ENCODE peak calls at places on chromosomes 11 and 22, in six cellular contexts. One of them, this sample, is unnamed.

GRCh38 chr11:32088117-32088941 is 2.5 kb upstream of the RCN1 start:
- DNase-seq in HCT116: no peak
- DNase-seq in SK-N-SH: peak; percentile 17
- DNase-seq in GM23248: peak; percentile 86
- DNase-seq in Karpas-422: no peak
- DNase-seq in MM.1S: peak; percentile 48
- DNase-seq in this sample: peak; percentile 83

GRCh38 chr11:4983851-4984250 is 10.8 kb upstream of the OR51L1 start:
- DNase-seq in HCT116: no peak
- DNase-seq in SK-N-SH: no peak
- DNase-seq in GM23248: no peak
- DNase-seq in Karpas-422: no peak
- DNase-seq in MM.1S: no peak
- DNase-seq in this sample: no peak

GRCh38 chr11:40602866-40603578 is 856.4 kb downstream of the LRRC4C start:
- DNase-seq in HCT116: no peak
- DNase-seq in SK-N-SH: no peak
- DNase-seq in GM23248: no peak
- DNase-seq in Karpas-422: no peak
- DNase-seq in MM.1S: no peak
- DNase-seq in this sample: peak; percentile 58

GRCh38 chr11:70867661-70868060 is 384.7 kb downstream of the SHANK2 start:
- DNase-seq in HCT116: no peak
- DNase-seq in SK-N-SH: no peak
- DNase-seq in GM23248: no peak
- DNase-seq in Karpas-422: no peak
- DNase-seq in MM.1S: no peak
- DNase-seq in this sample: no peak

GRCh38 chr11:86623041-86623621 is 49.3 kb downstream of the ME3 start:
- DNase-seq in HCT116: no peak
- DNase-seq in SK-N-SH: no peak
- DNase-seq in GM23248: peak; percentile 52
- DNase-seq in Karpas-422: no peak
- DNase-seq in MM.1S: no peak
- DNase-seq in this sample: no peak

GRCh38 chr11:1879941-1880720 is 11.6 kb downstream of the PRR33 start:
- DNase-seq in HCT116: no peak
- DNase-seq in SK-N-SH: peak; percentile 25
- DNase-seq in GM23248: peak; percentile 45
- DNase-seq in Karpas-422: no peak
- DNase-seq in MM.1S: no peak
- DNase-seq in this sample: no peak

GRCh38 chr22:48535868-48536690 is 1291.6 kb downstream of the BRD1 start:
- DNase-seq in HCT116: no peak
- DNase-seq in SK-N-SH: no peak
- DNase-seq in GM23248: peak; percentile 24
- DNase-seq in Karpas-422: no peak
- DNase-seq in MM.1S: no peak
- DNase-seq in this sample: no peak

GRCh38 chr22:19467912-19468311 is 11.1 kb downstream of the UFD1 start:
- DNase-seq in HCT116: no peak
- DNase-seq in SK-N-SH: no peak
- DNase-seq in GM23248: no peak
- DNase-seq in Karpas-422: no peak
- DNase-seq in MM.1S: no peak
- DNase-seq in this sample: no peak

GRCh38 chr11:73577496-73577917 is 20.4 kb downstream of the FAM168A start:
- DNase-seq in HCT116: no peak
- DNase-seq in SK-N-SH: peak; percentile 68
- DNase-seq in GM23248: peak; percentile 63
- DNase-seq in Karpas-422: no peak
- DNase-seq in MM.1S: no peak
- DNase-seq in this sample: no peak

GRCh38 chr22:28013611-28014010 is 94.6 kb upstream of the PITPNB start:
- DNase-seq in HCT116: no peak
- DNase-seq in SK-N-SH: no peak
- DNase-seq in GM23248: no peak
- DNase-seq in Karpas-422: no peak
- DNase-seq in MM.1S: no peak
- DNase-seq in this sample: no peak

GRCh38 chr11:109704432-109704831 is 282.4 kb downstream of the C11orf87 start:
- DNase-seq in HCT116: no peak
- DNase-seq in SK-N-SH: no peak
- DNase-seq in GM23248: no peak
- DNase-seq in Karpas-422: no peak
- DNase-seq in MM.1S: no peak
- DNase-seq in this sample: no peak

GRCh38 chr11:94909371-94909820 is 64.0 kb downstream of the CWC15 start:
- DNase-seq in HCT116: no peak
- DNase-seq in SK-N-SH: no peak
- DNase-seq in GM23248: peak; percentile 81
- DNase-seq in Karpas-422: no peak
- DNase-seq in MM.1S: no peak
- DNase-seq in this sample: no peak

GRCh38 chr11:66624450-66624849 is 8.0 kb downstream of the RBM14 start:
- DNase-seq in HCT116: no peak
- DNase-seq in SK-N-SH: no peak
- DNase-seq in GM23248: no peak
- DNase-seq in Karpas-422: no peak
- DNase-seq in MM.1S: no peak
- DNase-seq in this sample: no peak

GRCh38 chr11:132898021-132898420 is 634.3 kb downstream of the OPCML start:
- DNase-seq in HCT116: no peak
- DNase-seq in SK-N-SH: no peak
- DNase-seq in GM23248: no peak
- DNase-seq in Karpas-422: no peak
- DNase-seq in MM.1S: no peak
- DNase-seq in this sample: no peak
- H3K9me2 ChIP-seq in HCT116: no peaks in the 10 kb centered on the region
- H3K9me2 ChIP-seq in SK-N-SH: no peaks in the 10 kb centered on the region
- H3K9me2 ChIP-seq in GM23248: no peaks in the 10 kb centered on the region
- H3K9me2 ChIP-seq in Karpas-422: no peaks in the 10 kb centered on the region
- H3K9me2 ChIP-seq in MM.1S: no peaks in the 10 kb centered on the region
- H3K9me2 ChIP-seq in this sample: no peaks in the 10 kb centered on the region

GRCh38 chr11:57732661-57733060 is 8.6 kb upstream of the SELENOH start:
- DNase-seq in HCT116: no peak
- DNase-seq in SK-N-SH: no peak
- DNase-seq in GM23248: no peak
- DNase-seq in Karpas-422: no peak
- DNase-seq in MM.1S: no peak
- DNase-seq in this sample: no peak
- H3K4me3 ChIP-seq in HCT116: peak overlapping the region; percentile 40
- H3K4me3 ChIP-seq in SK-N-SH: no peak overlapping the region
- H3K4me3 ChIP-seq in GM23248: no peak overlapping the region
- H3K4me3 ChIP-seq in Karpas-422: no peak overlapping the region
- H3K4me3 ChIP-seq in MM.1S: no peak overlapping the region
- H3K4me3 ChIP-seq in this sample: no peak overlapping the region

DNA sequence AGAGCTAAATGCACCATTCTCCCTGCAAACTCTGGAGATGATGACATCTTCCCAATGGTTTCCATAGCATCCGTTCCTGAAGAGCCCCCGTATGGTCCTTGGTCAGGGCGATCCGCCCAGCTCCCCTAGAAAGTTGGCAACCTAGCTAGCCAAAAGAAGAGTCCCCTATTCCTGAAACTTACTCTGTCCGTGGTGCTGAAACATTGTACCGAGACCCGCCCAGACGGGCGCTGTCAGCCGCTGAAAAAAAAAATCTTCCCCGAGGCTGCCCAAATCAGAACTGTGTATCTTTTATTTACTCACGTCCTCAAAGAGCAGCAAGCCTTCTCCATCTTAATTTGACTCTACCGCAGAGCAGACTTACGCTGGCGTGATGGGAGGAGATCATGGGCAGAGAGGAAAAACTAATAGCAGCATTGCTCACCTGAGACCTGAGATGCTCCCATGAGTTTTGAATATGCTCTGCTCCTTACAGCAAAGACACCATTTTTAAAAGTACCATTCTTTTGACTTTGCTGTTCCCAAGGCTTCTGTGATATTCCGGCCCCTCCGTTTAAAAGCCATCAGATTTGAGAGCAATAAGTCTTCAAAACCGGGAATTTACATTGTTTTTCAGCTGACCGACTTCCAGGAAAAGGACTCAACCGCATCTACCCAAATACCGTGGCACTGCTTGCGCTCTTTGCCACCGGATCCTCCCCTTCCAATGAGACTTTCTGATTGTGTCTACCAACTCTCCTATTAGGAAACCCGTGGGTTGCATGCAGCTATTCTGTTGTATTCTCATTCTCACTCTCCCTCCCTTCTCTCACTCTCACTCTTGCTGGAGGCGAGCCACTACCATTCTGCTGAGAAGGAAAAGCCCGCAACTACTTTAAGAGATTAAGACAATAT is at the start of gene SLC17A6:
- DNase-seq in HCT116: no peak
- DNase-seq in SK-N-SH: no peak
- DNase-seq in GM23248: peak; percentile 59
- DNase-seq in Karpas-422: peak; percentile 64
- DNase-seq in MM.1S: peak; percentile 69
- DNase-seq in this sample: peak; percentile 57
- H3K9ac ChIP-seq in HCT116: no peak within 1 kb of the TSS
- H3K9ac ChIP-seq in SK-N-SH: no peak within 1 kb of the TSS
- H3K9ac ChIP-seq in GM23248: no peak within 1 kb of the TSS
- H3K9ac ChIP-seq in Karpas-422: no peak within 1 kb of the TSS
- H3K9ac ChIP-seq in MM.1S: no peak within 1 kb of the TSS
- H3K9ac ChIP-seq in this sample: no peak within 1 kb of the TSS

GRCh38 chr22:38294193-38294592 is 21.4 kb upstream of the TMEM184B start:
- DNase-seq in HCT116: no peak
- DNase-seq in SK-N-SH: no peak
- DNase-seq in GM23248: no peak
- DNase-seq in Karpas-422: no peak
- DNase-seq in MM.1S: no peak
- DNase-seq in this sample: no peak
- H3K9me2 ChIP-seq in HCT116: no peaks in the 10 kb centered on the region
- H3K9me2 ChIP-seq in SK-N-SH: no peaks in the 10 kb centered on the region
- H3K9me2 ChIP-seq in GM23248: no peaks in the 10 kb centered on the region
- H3K9me2 ChIP-seq in Karpas-422: no peaks in the 10 kb centered on the region
- H3K9me2 ChIP-seq in MM.1S: no peaks in the 10 kb centered on the region
- H3K9me2 ChIP-seq in this sample: no peaks in the 10 kb centered on the region